ENCODE peak calls at places on chromosomes 11 and 22, in seven cellular contexts. S is H1, T is mesendoderm, I is H9, M is IMR-90, Y is mesenchymal stem cell, O is trophoblast cell. P is an unnamed sample.

GRCh38 chr11:29448246-29448877 is 568.5 kb downstream of the KCNA4 start:
- DNase-seq in M (peak; percentile 25), S (no peak), I (no peak), Y (peak; percentile 17), O (no peak), T (peak; percentile 30), P (peak; percentile 23)

GRCh38 chr11:74453373-74453975 is 13.9 kb downstream of the KCNE3 start:
- DNase-seq in M (peak; percentile 63), O (peak; percentile 54), S (peak; percentile 89), T (peak; percentile 83), Y (peak; percentile 60), I (peak; percentile 83), P (peak; percentile 58)

GRCh38 chr22:37054600-37055365 is 3.2 kb downstream of the KCTD17 start:
- DNase-seq in O (no peak), I (no peak), M (no peak), S (no peak), Y (no peak), T (no peak), P (no peak)

GRCh38 chr11:70117567-70118194 is 39.6 kb downstream of the ANO1 start:
- DNase-seq in O (no peak), S (no peak), Y (no peak), M (no peak), T (no peak), I (no peak), P (no peak)

GRCh38 chr11:11146830-11147229 is 206.2 kb downstream of the CSNK2A3 start:
- DNase-seq in O (no peak), I (no peak), M (no peak), T (no peak), Y (no peak), S (no peak), P (no peak)

GRCh38 chr11:65609236-65609635 is 4.8 kb downstream of the MAP3K11 start:
- DNase-seq in T (no peak), Y (no peak), S (no peak), I (no peak), M (no peak), O (no peak), P (no peak)

GRCh38 chr22:43878831-43879550 is 12.8 kb downstream of the PNPLA5 start:
- DNase-seq in I (no peak), T (no peak), O (no peak), M (no peak), S (no peak), Y (no peak), P (no peak)

GRCh38 chr11:17590463-17590862 is 43.4 kb downstream of the OTOG start:
- DNase-seq in S (peak; percentile 19), I (peak; percentile 12), Y (no peak), M (no peak), O (no peak), T (no peak), P (no peak)

GRCh38 chr11:108985611-108986279 is 320.9 kb downstream of the DDX10 start:
- DNase-seq in Y (peak; percentile 82), S (no peak), M (peak; percentile 82), T (no peak), O (no peak), I (no peak), P (no peak)

GRCh38 chr11:69355959-69356702 is 62.2 kb downstream of the MYEOV start:
- DNase-seq in M (no peak), S (no peak), I (no peak), Y (no peak), T (no peak), O (no peak), P (no peak)

GRCh38 chr22:20437253-20438065 is at the start of gene SCARF2:
- DNase-seq in M (peak; percentile 62), S (peak; percentile 62), O (no peak), I (peak; percentile 70), T (peak; percentile 79), Y (peak; percentile 69), P (peak; percentile 56)

GRCh38 chr22:41816871-41817270 is 16.0 kb upstream of the SREBF2 start:
- DNase-seq in T (no peak), Y (no peak), I (no peak), M (no peak), S (no peak), O (peak; percentile 72), P (no peak)

GRCh38 chr11:33588056-33588455 is 112.6 kb downstream of the C11orf91 start:
- DNase-seq in M (no peak), S (no peak), I (no peak), O (no peak), Y (no peak), T (no peak), P (no peak)

GRCh38 chr11:66339163-66339675 is 3.0 kb upstream of the RIN1 start:
- DNase-seq in I (no peak), O (no peak), T (no peak), Y (no peak), M (no peak), S (no peak), P (no peak)

GRCh38 chr11:131737357-131737756 is 366.9 kb downstream of the NTM start:
- DNase-seq in I (no peak), S (no peak), Y (no peak), M (no peak), T (no peak), O (no peak), P (no peak)

GRCh38 chr11:72240461-72241289 is 3.3 kb downstream of the PHOX2A start:
- DNase-seq in S (peak; percentile 68), T (peak; percentile 21), Y (no peak), M (no peak), O (no peak), I (no peak), P (no peak)

GRCh38 chr22:37570661-37570976 is 9.3 kb downstream of the LGALS2 start:
- DNase-seq in Y (no peak), S (no peak), M (no peak), I (peak; percentile 26), T (no peak), O (no peak), P (no peak)

GRCh38 chr11:2211113-2211971 is 39.7 kb upstream of the TH start:
- DNase-seq in O (no peak), S (peak; percentile 33), T (no peak), M (no peak), Y (no peak), I (peak; percentile 21), P (peak; percentile 51)

GRCh38 chr11:123588863-123589262 is 65.6 kb downstream of the SCN3B start:
- DNase-seq in M (no peak), I (no peak), O (no peak), T (no peak), S (no peak), Y (no peak), P (no peak)

DNA sequence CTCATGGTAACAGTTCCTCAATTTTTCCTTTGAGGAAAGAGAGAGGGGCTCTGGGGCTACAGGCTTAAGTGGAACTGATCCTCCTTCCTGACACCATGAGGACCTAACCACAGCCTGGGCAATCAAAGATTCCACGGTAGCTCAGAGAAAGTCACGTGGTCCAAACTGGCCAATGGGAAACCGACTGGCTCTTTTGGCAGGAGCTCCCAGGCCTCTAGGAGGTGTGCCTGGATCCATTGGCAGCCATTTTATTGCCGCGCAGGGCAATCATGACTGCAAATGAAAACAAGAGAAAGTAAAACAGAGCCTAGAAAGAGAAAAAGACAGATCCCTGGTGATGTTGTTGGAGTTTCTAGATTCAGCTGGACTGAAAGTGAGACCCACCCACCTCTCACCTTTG is 27.3 kb upstream of the ASPHD2 start:
- DNase-seq in T (peak; percentile 43), Y (no peak), M (no peak), O (no peak), S (no peak), I (peak; percentile 39), P (no peak)
- H3K23ac ChIP-seq in T (no peak overlapping the region), Y (no peak overlapping the region), M (no peak overlapping the region), O (no peak overlapping the region), S (no peak overlapping the region), I (no peak overlapping the region), P (no peak overlapping the region)

GRCh38 chr11:120395778-120396177 is 59.6 kb downstream of the ARHGEF12 start:
- DNase-seq in I (no peak), Y (no peak), S (no peak), T (no peak), M (no peak), O (no peak), P (no peak)

GRCh38 chr11:120401506-120401905 is 65.3 kb downstream of the ARHGEF12 start:
- DNase-seq in I (no peak), O (no peak), T (no peak), Y (peak; percentile 36), S (no peak), M (no peak), P (no peak)

GRCh38 chr11:120400564-120401364 is 64.6 kb downstream of the ARHGEF12 start:
- DNase-seq in M (peak; percentile 99), I (no peak), S (no peak), Y (peak; percentile 98), T (peak; percentile 37), O (peak; percentile 2), P (no peak)

GRCh38 chr11:120398184-120398583 is 62.0 kb downstream of the ARHGEF12 start:
- DNase-seq in T (peak; percentile 66), M (peak; percentile 53), Y (no peak), S (no peak), O (no peak), I (no peak), P (no peak)

GRCh38 chr11:120399312-120399711 is 63.1 kb downstream of the ARHGEF12 start:
- DNase-seq in S (no peak), M (no peak), T (peak; percentile 37), O (no peak), I (no peak), Y (no peak), P (no peak)
- H3K4me2 ChIP-seq in S (no peak overlapping the region), M (peak overlapping the region; percentile 42), T (no peak overlapping the region), O (no peak overlapping the region), I (no peak overlapping the region), Y (no peak overlapping the region), P (no peak overlapping the region)

GRCh38 chr11:112302226-112302868 is 41.7 kb upstream of the PLET1 start:
- DNase-seq in I (no peak), S (no peak), T (peak; percentile 75), M (peak; percentile 30), O (no peak), Y (peak; percentile 33), P (no peak)

GRCh38 chr11:112297248-112297866 is 36.7 kb upstream of the PLET1 start:
- DNase-seq in I (no peak), T (no peak), Y (no peak), M (no peak), O (no peak), S (no peak), P (no peak)

GRCh38 chr11:112296044-112296443 is 35.4 kb upstream of the PLET1 start:
- DNase-seq in M (no peak), T (no peak), I (no peak), Y (no peak), O (no peak), S (no peak), P (no peak)

GRCh38 chr11:112298535-112298934 is 37.9 kb upstream of the PLET1 start:
- DNase-seq in S (no peak), T (no peak), M (no peak), O (no peak), Y (no peak), I (no peak), P (no peak)

GRCh38 chr11:112300094-112300786 is 39.6 kb upstream of the PLET1 start:
- DNase-seq in I (no peak), S (no peak), O (no peak), Y (no peak), T (no peak), M (no peak), P (no peak)
- H3K23ac ChIP-seq in I (no peak overlapping the region), S (no peak overlapping the region), O (no peak overlapping the region), Y (no peak overlapping the region), T (no peak overlapping the region), M (no peak overlapping the region), P (no peak overlapping the region)

DNA sequence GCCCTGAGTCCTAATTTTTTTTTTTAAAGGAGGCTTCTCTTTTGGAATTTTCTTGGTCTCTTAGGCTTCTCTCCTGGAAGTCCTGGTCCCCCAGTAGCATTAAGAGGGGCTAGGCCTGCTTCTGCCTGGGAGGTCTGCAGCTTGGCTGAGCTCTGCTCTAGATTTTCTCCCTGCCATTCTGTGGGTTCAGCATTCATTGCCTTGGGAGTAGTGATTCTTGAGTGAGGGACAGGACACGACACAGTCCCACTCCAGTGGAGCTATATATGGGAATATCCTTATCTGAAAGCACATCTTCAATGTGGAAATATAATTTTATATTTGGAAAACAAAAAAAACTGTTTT is 3.7 kb downstream of the IGSF22 start:
- DNase-seq in O (no peak), M (no peak), I (no peak), T (no peak), S (no peak), Y (no peak), P (no peak)
- H3K4me2 ChIP-seq in O (peak overlapping the region; percentile 83), M (no peak overlapping the region), I (peak overlapping the region; percentile 79), T (no peak overlapping the region), S (peak overlapping the region; percentile 78), Y (peak overlapping the region; percentile 92), P (peak overlapping the region; percentile 84)

P was measured in neuronal stem cell.